ENCODE peak calls at places on chromosomes 7 and 10, in four cellular contexts. One of them, this sample, is unnamed. For H3K36me3 and H3K27me3, the result is how much of the 10 kb centered on the place peaks cover.

GRCh38 chr10:113947138-113948011 is 92.9 kb downstream of the NHLRC2 start:
- DNase-seq in ovary: no peak
- DNase-seq in tibial nerve: no peak
- DNase-seq in SK-N-SH: peak
- DNase-seq in this sample: peak

GRCh38 chr10:47348138-47348651 is at the start of gene RBP3:
- DNase-seq in ovary: no peak
- DNase-seq in tibial nerve: no peak
- DNase-seq in SK-N-SH: peak
- DNase-seq in this sample: no peak

GRCh38 chr10:17562572-17562971 is 54.6 kb downstream of the HACD1 start:
- DNase-seq in ovary: no peak
- DNase-seq in tibial nerve: no peak
- DNase-seq in SK-N-SH: no peak
- DNase-seq in this sample: no peak

GRCh38 chr7:34133983-34134782 is 228.8 kb downstream of the BMPER start:
- DNase-seq in ovary: peak
- DNase-seq in tibial nerve: peak
- DNase-seq in SK-N-SH: peak
- DNase-seq in this sample: peak

GRCh38 chr10:5142199-5142598 is 42.8 kb downstream of the AKR1C8 start:
- DNase-seq in ovary: no peak
- DNase-seq in tibial nerve: no peak
- DNase-seq in SK-N-SH: no peak
- DNase-seq in this sample: no peak

GRCh38 chr10:71974489-71975011 is 10.4 kb downstream of the CHST3 start:
- DNase-seq in ovary: no peak
- DNase-seq in tibial nerve: no peak
- DNase-seq in SK-N-SH: no peak
- DNase-seq in this sample: no peak

GRCh38 chr10:60728056-60728455 is 50.2 kb upstream of the CDK1 start:
- DNase-seq in ovary: no peak
- DNase-seq in tibial nerve: no peak
- DNase-seq in SK-N-SH: no peak
- DNase-seq in this sample: no peak

GRCh38 chr10:69333205-69333604 is 54.9 kb downstream of the HK1 start:
- DNase-seq in ovary: no peak
- DNase-seq in tibial nerve: no peak
- DNase-seq in SK-N-SH: peak
- DNase-seq in this sample: peak

GRCh38 chr10:78416031-78416800 is 382.6 kb downstream of the RPS24 start:
- DNase-seq in ovary: no peak
- DNase-seq in tibial nerve: no peak
- DNase-seq in SK-N-SH: no peak
- DNase-seq in this sample: peak

GRCh38 chr7:28778781-28779180 is 179.3 kb downstream of the TRIL start:
- DNase-seq in ovary: no peak
- DNase-seq in tibial nerve: no peak
- DNase-seq in SK-N-SH: no peak
- DNase-seq in this sample: no peak

GRCh38 chr7:73715648-73716317 is 3.7 kb downstream of the STX1A start:
- DNase-seq in ovary: no peak
- DNase-seq in tibial nerve: no peak
- DNase-seq in SK-N-SH: no peak
- DNase-seq in this sample: peak

GRCh38 chr10:69491611-69492010 is 40.3 kb downstream of the TSPAN15 start:
- DNase-seq in ovary: no peak
- DNase-seq in tibial nerve: no peak
- DNase-seq in SK-N-SH: no peak
- DNase-seq in this sample: no peak

GRCh38 chr7:121777672-121778071 is 95.3 kb upstream of the PTPRZ1 start:
- DNase-seq in ovary: no peak
- DNase-seq in tibial nerve: no peak
- DNase-seq in SK-N-SH: no peak
- DNase-seq in this sample: no peak

DNA sequence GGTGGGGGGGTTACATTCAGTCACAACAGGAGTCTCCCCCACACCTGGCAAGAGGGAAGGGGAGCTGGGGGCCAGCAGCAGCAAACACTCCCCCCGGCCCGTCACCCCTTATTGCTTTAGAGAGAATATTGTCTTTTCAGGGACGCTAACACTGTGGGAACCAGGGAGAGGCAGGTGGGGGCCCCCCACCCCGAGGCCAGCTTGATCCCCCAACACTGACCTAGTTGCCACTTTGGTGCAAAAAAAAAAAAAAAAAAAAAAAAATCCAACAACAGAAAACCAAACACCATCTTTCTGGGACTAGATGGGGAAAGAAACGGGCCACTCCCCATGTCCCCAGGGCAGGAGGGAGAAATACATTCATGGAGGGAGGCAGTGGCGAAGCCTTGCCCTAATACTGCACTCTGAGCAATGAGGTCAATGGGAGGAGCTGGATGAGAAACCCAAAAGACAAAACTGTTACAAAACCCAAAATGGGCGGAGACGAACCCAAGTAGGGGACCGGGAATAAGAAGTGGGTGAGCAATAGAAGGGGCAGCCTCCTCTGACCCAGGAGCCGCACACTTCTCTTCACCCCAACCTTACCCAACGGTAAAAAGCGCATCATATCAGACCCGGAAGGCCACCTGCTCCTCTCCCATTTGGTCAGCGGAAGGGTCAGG is 6.5 kb downstream of the GNB2 start:
- DNase-seq in ovary: peak
- DNase-seq in tibial nerve: peak
- DNase-seq in SK-N-SH: peak
- DNase-seq in this sample: no peak
- H3K36me3 ChIP-seq in ovary: under half
- H3K36me3 ChIP-seq in tibial nerve: under half
- H3K36me3 ChIP-seq in SK-N-SH: half or more
- H3K36me3 ChIP-seq in this sample: half or more

GRCh38 chr10:116408716-116409115 is 18.9 kb upstream of the PNLIPRP3 start:
- DNase-seq in ovary: no peak
- DNase-seq in tibial nerve: no peak
- DNase-seq in SK-N-SH: no peak
- DNase-seq in this sample: no peak
- TF ChIP-seq EP300 in ovary: no peak
- TF ChIP-seq EP300 in tibial nerve: no peak
- TF ChIP-seq EP300 in SK-N-SH: no peak
- TF ChIP-seq EP300 in this sample: no peak

GRCh38 chr10:116742367-116743265 is at the start of gene HSPA12A:
- DNase-seq in ovary: peak
- DNase-seq in tibial nerve: peak
- DNase-seq in SK-N-SH: peak
- DNase-seq in this sample: peak

GRCh38 chr10:116743266-116744064 is 1.1 kb upstream of the HSPA12A start:
- DNase-seq in ovary: no peak
- DNase-seq in tibial nerve: no peak
- DNase-seq in SK-N-SH: no peak
- DNase-seq in this sample: no peak

GRCh38 chr10:116740971-116741370 is 1.4 kb downstream of the HSPA12A start:
- DNase-seq in ovary: peak
- DNase-seq in tibial nerve: no peak
- DNase-seq in SK-N-SH: peak
- DNase-seq in this sample: no peak

GRCh38 chr10:116744163-116744788 is 1.9 kb upstream of the HSPA12A start:
- DNase-seq in ovary: no peak
- DNase-seq in tibial nerve: no peak
- DNase-seq in SK-N-SH: no peak
- DNase-seq in this sample: no peak

GRCh38 chr10:116741391-116742351 is 695 bp downstream of the HSPA12A start:
- DNase-seq in ovary: peak
- DNase-seq in tibial nerve: no peak
- DNase-seq in SK-N-SH: peak
- DNase-seq in this sample: no peak
- H3K27me3 ChIP-seq in ovary: under half
- H3K27me3 ChIP-seq in tibial nerve: under half
- H3K27me3 ChIP-seq in SK-N-SH: under half
- H3K27me3 ChIP-seq in this sample: under half

DNA sequence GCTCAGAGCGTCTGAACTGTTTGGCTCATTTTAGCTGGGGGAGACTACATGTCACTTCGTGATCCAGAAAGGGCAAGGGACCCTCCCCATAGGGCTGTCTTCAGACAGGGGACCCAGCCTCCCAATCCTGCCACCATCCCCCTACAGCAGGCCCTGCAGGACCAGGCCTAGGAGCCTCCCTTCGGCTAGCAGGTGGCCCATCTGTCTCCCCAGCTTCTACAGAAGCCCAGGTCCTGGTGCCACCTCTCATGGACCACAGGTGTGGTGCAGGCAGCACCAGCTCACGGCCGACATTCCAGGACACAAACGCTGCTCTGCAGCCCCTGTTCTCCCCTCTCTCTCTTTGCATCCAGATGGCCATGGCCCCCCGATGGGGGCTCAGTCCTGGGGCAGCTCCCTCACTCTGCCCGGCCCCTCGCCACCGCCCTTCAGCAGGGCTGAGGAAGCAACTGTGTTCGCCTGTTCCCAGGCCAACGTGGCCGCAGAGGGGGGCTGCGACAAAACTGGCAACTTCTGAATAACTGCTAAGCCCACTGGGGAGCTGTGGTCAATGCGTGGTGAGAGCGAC is 10.3 kb downstream of the TECPR1 start:
- DNase-seq in ovary: no peak
- DNase-seq in tibial nerve: no peak
- DNase-seq in SK-N-SH: no peak
- DNase-seq in this sample: no peak
- H3K36me3 ChIP-seq in ovary: under half
- H3K36me3 ChIP-seq in tibial nerve: under half
- H3K36me3 ChIP-seq in SK-N-SH: under half
- H3K36me3 ChIP-seq in this sample: half or more

DNA sequence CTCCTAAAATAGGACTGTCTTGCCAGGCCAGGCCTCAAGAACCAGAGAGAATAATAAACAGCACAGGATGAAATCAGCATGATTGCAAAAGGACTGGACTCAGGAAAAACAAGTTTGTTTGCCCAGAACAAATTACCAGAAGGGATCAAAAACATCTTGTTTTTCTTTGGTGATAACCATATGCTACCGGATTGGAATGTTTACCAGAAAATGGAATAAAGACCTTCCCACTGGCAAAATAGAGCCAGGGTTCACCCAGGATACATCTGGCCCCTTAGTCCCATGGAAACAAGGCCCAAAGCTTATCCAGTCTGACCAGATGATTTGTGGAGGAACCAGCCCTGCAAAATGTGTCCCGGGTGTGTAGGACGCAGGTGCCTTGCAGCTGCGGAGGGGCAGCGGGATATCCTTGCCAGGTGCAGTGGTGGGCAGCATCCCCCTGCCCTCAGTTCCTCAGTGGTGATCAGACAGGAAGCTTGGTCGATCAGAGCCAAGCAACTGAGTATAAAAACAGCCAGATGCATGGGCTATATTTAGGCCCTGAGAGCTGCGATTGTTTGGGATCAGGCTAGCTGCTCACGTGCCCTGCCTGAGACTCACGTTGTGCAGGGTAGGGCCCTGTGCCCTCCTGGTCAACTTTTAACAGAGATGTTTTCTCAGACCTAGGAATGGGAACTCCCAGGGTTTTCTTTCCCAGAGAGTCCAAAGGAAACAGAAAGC is 4.6 kb upstream of the ZNF22 start:
- DNase-seq in ovary: peak
- DNase-seq in tibial nerve: peak
- DNase-seq in SK-N-SH: no peak
- DNase-seq in this sample: peak
- TF ChIP-seq EP300 in ovary: no peak
- TF ChIP-seq EP300 in tibial nerve: peak
- TF ChIP-seq EP300 in SK-N-SH: no peak
- TF ChIP-seq EP300 in this sample: no peak

GRCh38 chr10:97190452-97190851 is 4.7 kb upstream of the SLIT1 start:
- DNase-seq in ovary: no peak
- DNase-seq in tibial nerve: no peak
- DNase-seq in SK-N-SH: no peak
- DNase-seq in this sample: no peak
- H3K27me3 ChIP-seq in ovary: under half
- H3K27me3 ChIP-seq in tibial nerve: under half
- H3K27me3 ChIP-seq in SK-N-SH: under half
- H3K27me3 ChIP-seq in this sample: under half

GRCh38 chr7:130867039-130867438 is 133.0 kb upstream of the KLF14 start:
- DNase-seq in ovary: no peak
- DNase-seq in tibial nerve: no peak
- DNase-seq in SK-N-SH: no peak
- DNase-seq in this sample: no peak
- H3K36me3 ChIP-seq in ovary: under half
- H3K36me3 ChIP-seq in tibial nerve: under half
- H3K36me3 ChIP-seq in SK-N-SH: under half
- H3K36me3 ChIP-seq in this sample: half or more

DNA sequence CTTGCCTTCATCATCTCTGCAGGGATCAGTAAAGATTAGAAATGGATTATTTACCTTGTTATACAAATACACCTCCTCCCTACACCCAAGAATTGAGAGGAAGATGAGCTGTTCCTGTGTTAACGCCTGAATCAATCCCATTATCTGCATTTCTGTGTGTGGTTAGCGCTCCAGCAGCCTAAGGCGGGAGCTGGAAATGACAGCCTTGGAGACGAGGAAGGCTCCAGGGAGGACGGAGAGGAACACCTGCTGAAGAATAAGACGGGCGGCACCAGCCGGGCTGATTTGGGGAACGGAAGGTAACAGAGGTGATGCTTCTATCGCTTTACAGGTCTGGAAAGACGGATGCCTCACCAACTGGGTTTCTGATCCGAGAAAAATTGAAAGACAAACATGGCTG is 34.2 kb upstream of the DDC start:
- DNase-seq in ovary: no peak
- DNase-seq in tibial nerve: no peak
- DNase-seq in SK-N-SH: no peak
- DNase-seq in this sample: no peak
- TF ChIP-seq EP300 in ovary: no peak
- TF ChIP-seq EP300 in tibial nerve: no peak
- TF ChIP-seq EP300 in SK-N-SH: no peak
- TF ChIP-seq EP300 in this sample: no peak